ENCODE peak calls at places on chromosome 15, in seven cellular contexts. One of them, this sample, is unnamed.

GRCh38 chr15:69084404-69085030 is 70.0 kb downstream of the NOX5 start:
- DNase-seq in lower leg skin: no peak
- DNase-seq in NCI-H774: no peak
- DNase-seq in astrocyte of the cerebellum: no peak
- DNase-seq in GM04504: no peak
- DNase-seq in stimulated activated effector memory CD8-positive, alpha-beta T cell treated with anti-CD3 and anti-CD28 coated beads, Interleukin-12 subunit alpha, Interleukin-12 subunit beta, amount 100 ng/mL, for 72 hours: no peak
- DNase-seq in AG08395: no peak
- DNase-seq in this sample: no peak

GRCh38 chr15:70337292-70338186 is 239.8 kb upstream of the TLE3 start:
- DNase-seq in astrocyte of the cerebellum: no peak
- DNase-seq in lower leg skin: no peak
- DNase-seq in NCI-H774: no peak
- DNase-seq in GM04504: no peak
- DNase-seq in AG08395: no peak
- DNase-seq in stimulated activated effector memory CD8-positive, alpha-beta T cell treated with anti-CD3 and anti-CD28 coated beads, Interleukin-12 subunit alpha, Interleukin-12 subunit beta, amount 100 ng/mL, for 72 hours: no peak
- DNase-seq in this sample: no peak

GRCh38 chr15:45048784-45049631 is 26.0 kb downstream of the SORD start:
- DNase-seq in astrocyte of the cerebellum: no peak
- DNase-seq in AG08395: no peak
- DNase-seq in GM04504: no peak
- DNase-seq in stimulated activated effector memory CD8-positive, alpha-beta T cell treated with anti-CD3 and anti-CD28 coated beads, Interleukin-12 subunit alpha, Interleukin-12 subunit beta, amount 100 ng/mL, for 72 hours: no peak
- DNase-seq in NCI-H774: no peak
- DNase-seq in lower leg skin: no peak
- DNase-seq in this sample: peak

GRCh38 chr15:60585743-60586708 is 107.1 kb upstream of the ICE2 start:
- DNase-seq in astrocyte of the cerebellum: peak
- DNase-seq in NCI-H774: peak
- DNase-seq in stimulated activated effector memory CD8-positive, alpha-beta T cell treated with anti-CD3 and anti-CD28 coated beads, Interleukin-12 subunit alpha, Interleukin-12 subunit beta, amount 100 ng/mL, for 72 hours: no peak
- DNase-seq in AG08395: peak
- DNase-seq in lower leg skin: peak
- DNase-seq in GM04504: peak
- DNase-seq in this sample: no peak

GRCh38 chr15:74428442-74428787 is 5.3 kb downstream of the SEMA7A start:
- DNase-seq in astrocyte of the cerebellum: no peak
- DNase-seq in lower leg skin: no peak
- DNase-seq in AG08395: no peak
- DNase-seq in stimulated activated effector memory CD8-positive, alpha-beta T cell treated with anti-CD3 and anti-CD28 coated beads, Interleukin-12 subunit alpha, Interleukin-12 subunit beta, amount 100 ng/mL, for 72 hours: no peak
- DNase-seq in GM04504: no peak
- DNase-seq in NCI-H774: no peak
- DNase-seq in this sample: peak

GRCh38 chr15:96333194-96334016 is 2.9 kb downstream of the NR2F2 start:
- DNase-seq in lower leg skin: peak
- DNase-seq in NCI-H774: no peak
- DNase-seq in GM04504: no peak
- DNase-seq in stimulated activated effector memory CD8-positive, alpha-beta T cell treated with anti-CD3 and anti-CD28 coated beads, Interleukin-12 subunit alpha, Interleukin-12 subunit beta, amount 100 ng/mL, for 72 hours: no peak
- DNase-seq in AG08395: peak
- DNase-seq in astrocyte of the cerebellum: no peak
- DNase-seq in this sample: peak

GRCh38 chr15:92839696-92840095 is 60.4 kb upstream of the CHD2 start:
- DNase-seq in AG08395: no peak
- DNase-seq in GM04504: no peak
- DNase-seq in NCI-H774: peak
- DNase-seq in lower leg skin: no peak
- DNase-seq in stimulated activated effector memory CD8-positive, alpha-beta T cell treated with anti-CD3 and anti-CD28 coated beads, Interleukin-12 subunit alpha, Interleukin-12 subunit beta, amount 100 ng/mL, for 72 hours: no peak
- DNase-seq in astrocyte of the cerebellum: no peak
- DNase-seq in this sample: no peak

GRCh38 chr15:43867096-43867495 is 40.3 kb downstream of the WDR76 start:
- DNase-seq in AG08395: no peak
- DNase-seq in astrocyte of the cerebellum: no peak
- DNase-seq in NCI-H774: no peak
- DNase-seq in GM04504: no peak
- DNase-seq in stimulated activated effector memory CD8-positive, alpha-beta T cell treated with anti-CD3 and anti-CD28 coated beads, Interleukin-12 subunit alpha, Interleukin-12 subunit beta, amount 100 ng/mL, for 72 hours: no peak
- DNase-seq in lower leg skin: no peak
- DNase-seq in this sample: no peak

GRCh38 chr15:74543583-74543982 is 2.6 kb downstream of the ARID3B start:
- DNase-seq in astrocyte of the cerebellum: no peak
- DNase-seq in AG08395: no peak
- DNase-seq in NCI-H774: no peak
- DNase-seq in stimulated activated effector memory CD8-positive, alpha-beta T cell treated with anti-CD3 and anti-CD28 coated beads, Interleukin-12 subunit alpha, Interleukin-12 subunit beta, amount 100 ng/mL, for 72 hours: no peak
- DNase-seq in lower leg skin: no peak
- DNase-seq in GM04504: no peak
- DNase-seq in this sample: no peak

GRCh38 chr15:92168284-92168683 is 225.4 kb upstream of the ST8SIA2 start:
- DNase-seq in NCI-H774: no peak
- DNase-seq in AG08395: no peak
- DNase-seq in GM04504: no peak
- DNase-seq in astrocyte of the cerebellum: no peak
- DNase-seq in stimulated activated effector memory CD8-positive, alpha-beta T cell treated with anti-CD3 and anti-CD28 coated beads, Interleukin-12 subunit alpha, Interleukin-12 subunit beta, amount 100 ng/mL, for 72 hours: no peak
- DNase-seq in lower leg skin: no peak
- DNase-seq in this sample: no peak

GRCh38 chr15:96171271-96171739 is 159.2 kb upstream of the NR2F2 start:
- DNase-seq in astrocyte of the cerebellum: no peak
- DNase-seq in stimulated activated effector memory CD8-positive, alpha-beta T cell treated with anti-CD3 and anti-CD28 coated beads, Interleukin-12 subunit alpha, Interleukin-12 subunit beta, amount 100 ng/mL, for 72 hours: no peak
- DNase-seq in lower leg skin: no peak
- DNase-seq in AG08395: no peak
- DNase-seq in NCI-H774: no peak
- DNase-seq in GM04504: no peak
- DNase-seq in this sample: no peak

GRCh38 chr15:72758195-72758594 is 25.4 kb downstream of the ADPGK start:
- DNase-seq in stimulated activated effector memory CD8-positive, alpha-beta T cell treated with anti-CD3 and anti-CD28 coated beads, Interleukin-12 subunit alpha, Interleukin-12 subunit beta, amount 100 ng/mL, for 72 hours: no peak
- DNase-seq in AG08395: peak
- DNase-seq in GM04504: peak
- DNase-seq in lower leg skin: no peak
- DNase-seq in astrocyte of the cerebellum: peak
- DNase-seq in NCI-H774: no peak
- DNase-seq in this sample: no peak

GRCh38 chr15:68666120-68666811 is 87.5 kb downstream of the CORO2B start:
- DNase-seq in NCI-H774: peak
- DNase-seq in stimulated activated effector memory CD8-positive, alpha-beta T cell treated with anti-CD3 and anti-CD28 coated beads, Interleukin-12 subunit alpha, Interleukin-12 subunit beta, amount 100 ng/mL, for 72 hours: no peak
- DNase-seq in astrocyte of the cerebellum: no peak
- DNase-seq in GM04504: no peak
- DNase-seq in AG08395: no peak
- DNase-seq in lower leg skin: no peak
- DNase-seq in this sample: no peak

GRCh38 chr15:56831467-56831866 is 87.0 kb upstream of the TCF12 start:
- DNase-seq in astrocyte of the cerebellum: no peak
- DNase-seq in stimulated activated effector memory CD8-positive, alpha-beta T cell treated with anti-CD3 and anti-CD28 coated beads, Interleukin-12 subunit alpha, Interleukin-12 subunit beta, amount 100 ng/mL, for 72 hours: no peak
- DNase-seq in lower leg skin: no peak
- DNase-seq in AG08395: peak
- DNase-seq in GM04504: no peak
- DNase-seq in NCI-H774: no peak
- DNase-seq in this sample: no peak

GRCh38 chr15:33443699-33444098 is 132.9 kb downstream of the RYR3 start:
- DNase-seq in lower leg skin: no peak
- DNase-seq in GM04504: no peak
- DNase-seq in astrocyte of the cerebellum: no peak
- DNase-seq in AG08395: no peak
- DNase-seq in stimulated activated effector memory CD8-positive, alpha-beta T cell treated with anti-CD3 and anti-CD28 coated beads, Interleukin-12 subunit alpha, Interleukin-12 subunit beta, amount 100 ng/mL, for 72 hours: no peak
- DNase-seq in NCI-H774: no peak
- DNase-seq in this sample: no peak